ENCODE peak calls at places on chromosomes 7 and 10, in six cellular contexts. P, I, R, G, C and J are unnamed samples.

GRCh38 chr7:55574062-55574717 is 1.9 kb upstream of the VOPP1 start:
- DNase-seq in I (no peak), C (no peak), R (no peak), G (no peak), P (no peak), J (no peak)

GRCh38 chr7:123999698-124000097 is 33.2 kb downstream of the TMEM229A start:
- DNase-seq in C (no peak), I (no peak), G (no peak), R (no peak), P (no peak), J (no peak)

GRCh38 chr10:129031233-129032150 is 435.5 kb upstream of the MGMT start:
- DNase-seq in R (no peak), C (peak; percentile 39), I (peak; percentile 15), G (peak; percentile 67), P (peak; percentile 28), J (peak; percentile 90)

GRCh38 chr7:123210986-123211385 is 11.2 kb upstream of the SLC13A1 start:
- DNase-seq in I (no peak), P (no peak), R (no peak), C (no peak), G (no peak), J (no peak)

GRCh38 chr7:95330194-95331003 is 6.1 kb upstream of the PON1 start:
- DNase-seq in R (peak; percentile 33), I (no peak), G (no peak), C (no peak), P (no peak), J (no peak)

GRCh38 chr7:157487046-157487770 is 150.4 kb downstream of the DNAJB6 start:
- DNase-seq in I (no peak), G (no peak), C (no peak), P (no peak), R (no peak), J (no peak)

GRCh38 chr7:21733837-21734236 is 191.0 kb downstream of the DNAH11 start:
- DNase-seq in C (no peak), G (no peak), R (no peak), P (no peak), I (no peak), J (no peak)

GRCh38 chr7:130853503-130854279 is 119.7 kb upstream of the KLF14 start:
- DNase-seq in R (no peak), I (peak; percentile 16), G (no peak), P (peak; percentile 86), C (no peak), J (no peak)

GRCh38 chr10:79232864-79233263 is 114.4 kb upstream of the PPIF start:
- DNase-seq in C (no peak), I (no peak), P (no peak), R (no peak), G (no peak), J (no peak)

GRCh38 chr7:75951506-75951905 is 36.6 kb downstream of the POR start:
- DNase-seq in P (peak; percentile 44), I (peak; percentile 33), C (no peak), G (no peak), R (no peak), J (peak; percentile 54)

GRCh38 chr7:11434371-11434770 is 397.6 kb downstream of the THSD7A start:
- DNase-seq in G (no peak), R (no peak), P (no peak), I (no peak), C (no peak), J (no peak)

GRCh38 chr7:141695803-141696289 is 6.1 kb downstream of the DENND11 start:
- DNase-seq in R (no peak), C (no peak), I (peak; percentile 77), P (peak; percentile 71), G (no peak), J (no peak)

GRCh38 chr10:89563861-89564478 is 28.6 kb upstream of the SLC16A12 start:
- DNase-seq in P (peak; percentile 37), G (peak; percentile 20), C (no peak), R (peak; percentile 3), I (peak; percentile 32), J (peak; percentile 54)

GRCh38 chr7:111474723-111475418 is 87.4 kb downstream of the IMMP2L start:
- DNase-seq in P (no peak), C (no peak), R (no peak), G (peak; percentile 84), I (no peak), J (no peak)

GRCh38 chr7:103106336-103107070 is 31.6 kb downstream of the ARMC10 start:
- DNase-seq in P (no peak), G (no peak), C (peak; percentile 23), I (peak; percentile 88), R (no peak), J (no peak)

GRCh38 chr7:34747842-34748241 is 89.8 kb downstream of the NPSR1 start:
- DNase-seq in I (no peak), R (no peak), P (no peak), G (no peak), C (no peak), J (peak; percentile 4)

GRCh38 chr10:97574374-97575100 is 2.0 kb downstream of the ANKRD2 start:
- DNase-seq in C (peak; percentile 63), R (no peak), P (peak; percentile 98), I (peak; percentile 74), G (no peak), J (peak; percentile 66)

GRCh38 chr10:44967596-44967995 is 8.0 kb downstream of the RASSF4 start:
- DNase-seq in G (no peak), P (no peak), I (no peak), R (no peak), C (no peak), J (no peak)

GRCh38 chr10:44969854-44970253 is 8.8 kb downstream of the DEPP1 start:
- DNase-seq in G (no peak), C (no peak), I (no peak), P (no peak), R (no peak), J (no peak)

GRCh38 chr10:44966816-44967509 is 7.4 kb downstream of the RASSF4 start:
- DNase-seq in G (no peak), R (no peak), C (no peak), P (no peak), I (no peak), J (no peak)

GRCh38 chr10:44968887-44969400 is 9.3 kb downstream of the RASSF4 start:
- DNase-seq in I (no peak), R (no peak), C (no peak), G (no peak), P (no peak), J (no peak)

DNA sequence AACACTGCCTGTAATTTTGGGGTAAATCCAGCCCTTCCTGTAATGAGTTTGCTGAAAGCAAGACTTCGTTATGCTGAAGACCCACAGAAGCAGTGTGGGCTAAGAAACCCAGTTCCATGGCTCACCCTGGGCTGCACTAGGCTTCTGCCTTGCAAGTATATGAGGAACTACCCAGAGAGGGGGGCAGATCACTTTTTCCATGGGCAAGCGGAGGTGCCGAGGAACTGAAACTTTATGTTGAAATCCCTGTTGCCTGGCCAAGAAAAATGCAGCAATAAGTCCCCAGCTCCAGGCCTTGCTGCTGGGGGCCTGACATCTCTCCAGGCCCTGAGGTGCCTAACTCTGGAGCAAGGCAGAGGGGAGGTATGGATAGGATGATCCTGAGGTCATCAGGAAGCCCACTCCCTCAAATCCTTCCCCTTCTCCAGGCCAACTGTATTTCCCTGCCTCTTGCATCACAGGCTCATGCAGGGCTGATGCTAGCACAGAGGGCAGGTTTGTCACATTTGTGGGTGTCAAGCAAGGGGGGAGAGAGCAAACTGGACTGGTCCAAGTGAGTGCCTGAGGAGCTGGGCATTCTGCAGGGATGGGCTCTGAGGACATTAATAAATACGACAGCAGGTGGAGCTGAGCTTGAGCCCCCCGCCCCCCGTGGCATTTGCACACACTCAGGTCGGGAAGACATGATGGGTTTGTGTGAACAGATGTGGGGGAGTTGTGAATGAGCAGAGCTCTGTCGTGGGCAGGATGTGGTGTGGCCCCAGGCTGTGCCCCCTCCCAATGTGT is 8.7 kb downstream of the RASSF4 start:
- DNase-seq in C (no peak), P (no peak), I (no peak), R (no peak), G (no peak), J (no peak)
- TF ChIP-seq CHD2 in C (no peak), P (no peak), I (no peak), R (no peak), G (no peak), J (no peak)

DNA sequence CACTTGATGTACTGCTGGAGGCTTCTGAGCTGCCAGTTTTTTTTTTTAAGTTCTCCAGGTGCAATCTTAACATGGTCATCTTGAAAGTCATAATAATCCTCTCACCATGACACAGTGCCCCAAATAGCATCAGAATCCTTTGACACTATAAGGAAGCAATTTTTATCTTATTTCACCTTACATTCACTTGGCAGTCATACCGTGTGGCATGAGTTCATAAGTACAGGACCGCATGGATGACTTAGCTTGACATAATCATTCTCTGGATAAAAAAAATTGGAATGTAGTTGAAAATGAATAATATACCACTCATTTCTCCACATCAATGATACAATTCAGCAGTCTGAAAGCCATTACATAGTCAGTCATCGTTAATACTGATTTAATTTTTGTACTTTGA is 25.6 kb upstream of the TMEM196 start:
- DNase-seq in R (no peak), G (no peak), P (no peak), C (no peak), I (no peak), J (no peak)
- TF ChIP-seq CHD2 in R (no peak), G (no peak), P (no peak), C (no peak), I (no peak), J (no peak)

DNA sequence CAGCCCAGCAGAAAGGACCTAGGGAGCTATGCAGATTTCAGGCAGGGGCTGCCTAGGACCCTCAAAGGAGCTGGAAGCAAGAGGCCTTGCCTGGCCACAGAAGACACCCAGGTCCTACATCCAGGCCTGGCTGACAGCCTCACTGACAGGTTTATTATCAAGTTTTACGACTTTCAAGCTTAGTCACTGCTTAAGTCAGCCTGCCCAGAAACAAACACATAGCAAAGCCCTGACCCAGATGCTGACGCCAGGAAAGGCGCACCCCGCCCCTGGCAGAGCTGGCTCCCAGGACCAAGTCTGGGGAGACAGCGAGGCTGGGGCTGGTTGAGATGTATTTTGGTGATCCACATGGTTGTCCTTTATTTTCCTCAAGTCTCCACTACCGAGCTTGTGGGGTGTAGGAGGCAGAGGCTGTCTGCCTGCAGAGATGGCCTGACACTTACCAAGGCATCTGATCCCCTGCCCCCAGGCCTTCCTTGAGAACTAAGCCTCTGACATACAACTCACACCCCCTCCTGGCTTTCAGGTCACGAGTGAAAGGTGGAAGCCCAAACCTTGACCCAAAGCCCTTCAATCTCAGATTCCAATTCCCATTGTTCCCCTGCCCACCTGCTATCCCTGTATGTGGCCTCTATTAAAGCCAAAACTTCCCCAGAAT is 80.7 kb upstream of the EMX2 start:
- DNase-seq in C (no peak), G (no peak), I (no peak), P (peak; percentile 77), R (no peak), J (no peak)
- TF ChIP-seq CHD2 in C (no peak), G (no peak), I (no peak), P (no peak), R (no peak), J (no peak)

DNA sequence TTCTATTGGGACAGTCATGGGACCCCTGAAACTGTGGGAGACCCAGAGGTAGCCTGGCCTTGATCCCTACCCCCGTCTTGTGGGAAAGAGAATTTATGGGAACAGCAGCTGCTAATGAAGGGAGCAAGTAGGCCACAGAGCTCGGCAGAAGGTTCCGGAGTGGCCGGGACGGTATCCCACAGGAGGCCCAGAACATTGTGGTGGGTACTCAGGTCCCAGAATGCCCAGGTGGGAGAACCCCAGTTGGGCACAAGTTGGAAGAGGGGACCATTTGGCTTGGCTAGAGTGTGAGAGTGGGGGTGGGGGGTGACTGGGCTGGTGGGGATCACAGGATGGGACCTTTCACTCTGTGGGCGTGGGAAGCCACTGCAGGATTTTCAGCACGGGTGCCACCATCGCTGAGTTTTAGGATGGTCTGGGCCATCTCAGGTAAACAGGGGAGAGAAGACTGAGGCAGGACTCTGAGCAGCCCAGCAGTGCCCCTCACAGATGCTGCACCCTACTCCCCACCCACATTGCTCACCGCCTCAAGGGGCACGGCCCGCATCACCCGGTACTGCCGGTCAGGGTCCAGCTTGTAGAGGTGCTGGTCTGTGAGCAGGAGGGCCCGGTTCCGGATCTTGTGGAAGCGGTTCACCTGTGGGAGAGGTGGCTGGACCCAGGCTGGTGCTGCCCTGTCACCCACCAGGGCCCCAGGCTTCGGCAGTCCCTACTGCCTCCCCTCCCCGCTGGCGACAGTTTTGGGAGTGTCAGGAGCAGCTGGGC is 15.1 kb downstream of the MYO1G start:
- DNase-seq in C (no peak), G (no peak), R (no peak), P (no peak), I (no peak), J (peak; percentile 36)
- TF ChIP-seq CHD2 in C (no peak), G (no peak), R (no peak), P (no peak), I (no peak), J (no peak)